ENCODE peak calls at places on chromosomes 7 and 10, in four cellular contexts. Z, D, O and B are unnamed samples.

GRCh38 chr10:71553371-71553900 is 156.7 kb downstream of the CDH23 start:
- DNase-seq in O (no peak), Z (no peak), D (no peak), B (no peak)

GRCh38 chr7:34652784-34653183 is 5.2 kb upstream of the NPSR1 start:
- DNase-seq in O (no peak), D (peak), Z (no peak), B (no peak)

GRCh38 chr7:79709574-79710409 is 256.3 kb upstream of the MAGI2 start:
- DNase-seq in Z (no peak), O (no peak), D (no peak), B (peak)

GRCh38 chr10:34907743-34908425 is 92.8 kb upstream of the PARD3 start:
- DNase-seq in O (no peak), D (no peak), Z (no peak), B (no peak)

GRCh38 chr7:12769464-12769863 is 82.0 kb downstream of the ARL4A start:
- DNase-seq in D (no peak), O (no peak), Z (no peak), B (no peak)

GRCh38 chr7:23712368-23713284 is 2.6 kb downstream of the STK31 start:
- DNase-seq in Z (peak), D (peak), O (no peak), B (peak)

GRCh38 chr7:45713669-45714520 is 139.7 kb downstream of the ADCY1 start:
- DNase-seq in O (no peak), D (no peak), Z (no peak), B (no peak)

GRCh38 chr10:98910048-98910447 is 325.6 kb downstream of the HPSE2 start:
- DNase-seq in O (no peak), Z (peak), D (no peak), B (no peak)

GRCh38 chr10:45420453-45421192 is 46.6 kb downstream of the ALOX5 start:
- DNase-seq in O (no peak), D (no peak), Z (peak), B (no peak)

GRCh38 chr7:55490099-55490498 is 82.2 kb downstream of the VOPP1 start:
- DNase-seq in O (no peak), Z (no peak), D (no peak), B (no peak)

GRCh38 chr7:126574838-126575250 is 677.9 kb downstream of the GRM8 start:
- DNase-seq in D (no peak), Z (no peak), O (peak), B (peak)

GRCh38 chr10:34875061-34875460 is 60.0 kb upstream of the PARD3 start:
- DNase-seq in O (no peak), D (no peak), Z (no peak), B (no peak)

GRCh38 chr7:93890464-93891068 is at the start of gene TFPI2:
- DNase-seq in O (peak), D (peak), Z (no peak), B (peak)

GRCh38 chr7:7424151-7424873 is 111.4 kb downstream of the COL28A1 start:
- DNase-seq in Z (peak), O (peak), D (peak), B (peak)

GRCh38 chr10:122344741-122345258 is 29.7 kb upstream of the PLEKHA1 start:
- DNase-seq in O (no peak), Z (no peak), D (peak), B (no peak)

GRCh38 chr7:1669954-1670893 is at the start of gene ELFN1:
- DNase-seq in O (peak), Z (peak), D (no peak), B (peak)

GRCh38 chr7:151839511-151839921 is 37.4 kb downstream of the PRKAG2 start:
- DNase-seq in Z (no peak), D (no peak), O (no peak), B (no peak)

GRCh38 chr10:14839305-14839695 is 1.2 kb downstream of the HSPA14 start:
- DNase-seq in Z (no peak), O (no peak), D (no peak), B (no peak)

GRCh38 chr7:151459726-151460473 is 20.0 kb upstream of the CRYGN start:
- DNase-seq in Z (no peak), D (peak), O (no peak), B (peak)

GRCh38 chr7:2710901-2711551 is 23.0 kb downstream of the AMZ1 start:
- DNase-seq in D (no peak), Z (no peak), O (no peak), B (no peak)

GRCh38 chr10:103067484-103067883 is 125.6 kb downstream of the NT5C2 start:
- DNase-seq in O (no peak), Z (no peak), D (no peak), B (no peak)

GRCh38 chr10:69936091-69936490 is 116.6 kb upstream of the MACROH2A2 start:
- DNase-seq in D (no peak), O (no peak), Z (peak), B (no peak)

GRCh38 chr10:12299222-12299973 is 49.9 kb upstream of the CAMK1D start:
- DNase-seq in Z (no peak), D (no peak), O (no peak), B (no peak)

GRCh38 chr10:61280303-61280702 is 172.9 kb downstream of the TMEM26 start:
- DNase-seq in O (no peak), Z (no peak), D (no peak), B (no peak)

GRCh38 chr10:43315096-43315495 is 48.2 kb upstream of the RASGEF1A start:
- DNase-seq in D (no peak), Z (no peak), O (no peak), B (no peak)

GRCh38 chr7:87517136-87517805 is 41.8 kb upstream of the ABCB4 start:
- DNase-seq in D (no peak), Z (no peak), O (no peak), B (no peak)

GRCh38 chr7:70005885-70006284 is 407.6 kb downstream of the AUTS2 start:
- DNase-seq in D (no peak), O (no peak), Z (no peak), B (no peak)

GRCh38 chr7:70000747-70001348 is 402.6 kb downstream of the AUTS2 start:
- DNase-seq in O (no peak), Z (no peak), D (no peak), B (no peak)

DNA sequence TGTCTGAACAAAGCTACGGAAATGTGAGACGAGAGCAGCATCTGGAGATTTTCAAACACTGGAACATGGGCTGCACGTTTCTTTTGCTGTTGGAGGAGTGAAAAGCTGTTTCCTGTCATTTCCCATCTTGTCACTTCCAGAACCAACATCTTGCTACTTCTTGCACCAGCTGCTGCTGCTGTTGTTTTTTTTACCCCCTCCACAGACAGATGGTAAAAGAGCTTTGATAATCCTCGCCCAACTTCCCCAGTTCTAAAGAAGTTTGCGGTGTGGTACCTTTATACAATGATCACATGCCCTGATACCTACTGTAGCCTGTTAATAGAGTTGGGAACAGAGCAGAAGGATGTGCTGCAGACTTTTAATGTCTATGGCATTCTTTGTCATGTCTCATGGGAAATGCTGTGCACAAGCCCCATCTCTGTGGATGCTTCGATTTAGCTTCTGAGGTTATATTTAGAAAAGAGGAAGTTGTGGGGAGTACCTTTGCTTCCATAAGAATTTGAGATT is 408.2 kb downstream of the AUTS2 start:
- DNase-seq in D (no peak), O (no peak), Z (no peak), B (no peak)
- TF ChIP-seq EP300 in D (no peak), O (no peak), Z (no peak), B (no peak)

GRCh38 chr7:44213872-44214595 is 13.3 kb downstream of the YKT6 start:
- DNase-seq in D (peak), Z (peak), O (peak), B (peak)

GRCh38 chr7:44217133-44217714 is 16.4 kb downstream of the YKT6 start:
- DNase-seq in D (no peak), Z (no peak), O (no peak), B (no peak)

GRCh38 chr7:44216521-44217030 is 15.8 kb downstream of the YKT6 start:
- DNase-seq in Z (no peak), O (no peak), D (no peak), B (no peak)

GRCh38 chr7:44216019-44216418 is 15.2 kb downstream of the YKT6 start:
- DNase-seq in D (no peak), O (no peak), Z (no peak), B (no peak)

DNA sequence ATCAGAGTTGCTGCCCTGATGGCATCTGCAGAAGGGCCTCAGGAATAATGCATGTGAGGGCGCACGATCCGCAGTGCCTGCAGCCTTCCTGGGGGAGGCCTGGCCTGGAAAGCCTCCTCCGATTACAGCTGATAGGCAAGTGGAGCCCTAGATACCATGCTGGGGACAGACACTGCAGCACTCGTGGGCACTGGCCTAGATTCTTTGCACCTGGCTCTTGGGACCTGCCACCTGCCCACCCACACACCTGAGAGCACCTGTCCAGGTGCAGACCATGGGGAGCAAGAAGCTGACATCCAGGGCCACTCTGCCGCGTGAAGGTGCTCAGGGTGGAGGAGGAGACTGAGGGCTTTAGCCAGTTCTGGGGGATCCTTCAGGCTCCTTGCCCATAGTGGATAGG is 14.8 kb downstream of the YKT6 start:
- DNase-seq in D (no peak), Z (no peak), O (no peak), B (no peak)
- TF ChIP-seq RNF2 in D (no peak), Z (no peak), O (no peak), B (no peak)

GRCh38 chr7:18027628-18028027 is at the start of gene PRPS1L1:
- DNase-seq in O (no peak), D (no peak), Z (no peak), B (no peak)

DNA sequence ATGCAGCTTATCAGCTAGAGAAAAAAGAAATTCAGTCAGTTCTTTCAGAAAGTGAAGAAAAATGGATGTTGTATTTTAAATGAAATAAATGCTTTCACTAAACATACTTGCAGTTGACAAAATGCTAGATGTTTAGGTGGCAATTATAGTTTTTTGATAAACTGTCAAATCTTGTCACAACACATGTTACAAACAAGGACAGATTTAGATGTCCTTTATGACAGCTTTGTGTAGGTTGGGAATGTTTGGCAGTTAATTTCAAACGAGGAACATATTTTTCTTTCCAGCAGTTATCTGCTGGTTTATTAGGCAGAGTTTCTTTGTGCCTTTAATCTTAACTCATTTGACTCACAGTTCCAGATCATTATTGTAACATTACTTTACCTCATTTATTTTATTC is 3.1 kb upstream of the PRPS1L1 start:
- DNase-seq in Z (no peak), O (no peak), D (no peak), B (no peak)
- TF ChIP-seq EP300 in Z (no peak), O (no peak), D (no peak), B (no peak)

GRCh38 chr10:4982764-4983226 is 19.6 kb downstream of the AKR1C1 start:
- DNase-seq in O (no peak), D (peak), Z (no peak), B (peak)
- TF ChIP-seq RNF2 in O (no peak), D (no peak), Z (no peak), B (no peak)

GRCh38 chr10:112183329-112184051 is at the start of gene GPAM:
- DNase-seq in D (no peak), Z (peak), O (peak), B (peak)
- TF ChIP-seq EP300 in D (no peak), Z (no peak), O (peak), B (no peak)

GRCh38 chr10:67521546-67521945 is 174.4 kb downstream of the CTNNA3 start:
- DNase-seq in O (no peak), Z (no peak), D (no peak), B (no peak)

GRCh38 chr10:67518756-67519155 is 177.2 kb downstream of the CTNNA3 start:
- DNase-seq in Z (no peak), D (no peak), O (no peak), B (no peak)

GRCh38 chr10:67520924-67521520 is 175.0 kb downstream of the CTNNA3 start:
- DNase-seq in O (no peak), Z (peak), D (peak), B (peak)

GRCh38 chr10:67519434-67519833 is 176.6 kb downstream of the CTNNA3 start:
- DNase-seq in D (no peak), Z (no peak), O (no peak), B (no peak)
- TF ChIP-seq RNF2 in D (no peak), Z (no peak), O (no peak), B (no peak)

DNA sequence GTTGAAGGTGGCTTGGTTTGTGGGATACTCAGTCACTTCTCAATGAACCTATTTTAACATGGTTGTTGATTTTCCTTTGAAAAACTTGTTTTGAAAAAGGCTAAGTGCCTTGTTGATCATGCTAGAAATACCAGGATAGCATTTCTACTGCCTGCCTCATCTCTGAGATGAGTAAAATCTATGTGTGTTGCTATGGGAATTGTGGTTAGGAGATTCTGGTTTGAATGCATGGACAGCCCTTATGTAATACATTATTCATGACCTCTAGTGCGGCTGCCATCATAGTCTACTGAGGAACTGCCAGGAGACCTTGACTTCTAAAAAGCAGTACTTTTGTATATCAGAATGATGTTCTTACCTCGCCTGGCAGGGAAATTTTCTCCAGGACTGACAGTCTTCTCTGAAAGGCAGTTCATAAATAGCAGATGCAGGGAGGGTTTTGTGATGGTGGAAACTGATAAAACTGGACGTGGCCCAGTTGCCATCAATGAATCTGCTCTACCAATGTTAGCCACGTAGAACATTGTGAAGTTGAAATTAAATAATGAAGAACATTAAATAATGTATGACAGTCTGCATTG is 248.5 kb downstream of the NSUN6 start:
- DNase-seq in D (no peak), O (no peak), Z (no peak), B (no peak)
- TF ChIP-seq EP300 in D (no peak), O (no peak), Z (no peak), B (no peak)

DNA sequence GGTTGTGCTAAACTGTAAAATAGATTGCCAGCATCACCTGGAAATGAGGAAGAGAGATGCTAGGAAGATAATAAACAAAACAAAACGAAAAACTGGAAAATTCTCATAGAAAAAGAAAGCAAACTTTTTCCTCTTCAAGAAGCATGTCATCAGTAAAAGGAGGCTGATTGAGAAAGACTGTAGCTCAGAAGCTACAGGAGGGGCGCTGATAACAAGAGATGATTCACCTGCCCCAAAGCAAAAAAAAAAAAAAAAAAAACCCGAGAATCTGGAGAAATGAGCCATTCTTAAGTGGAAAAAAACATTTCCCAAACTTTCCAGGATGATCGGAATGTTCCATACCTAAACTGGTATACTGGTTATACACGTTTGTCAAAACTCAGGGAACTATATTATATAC is 130.5 kb upstream of the C1QL3 start:
- DNase-seq in D (no peak), O (no peak), Z (no peak), B (no peak)
- TF ChIP-seq RNF2 in D (no peak), O (no peak), Z (no peak), B (no peak)